ENCODE peak calls at places on chromosomes 2 and 18, in ten cellular contexts. One of them, this sample, is unnamed.

GRCh38 chr18:68418881-68419280 is 296.0 kb downstream of the TMX3 start:
- DNase-seq in hippocampal formation: no peak
- DNase-seq in NCI-H748 treated with DMSO at 0.1 percent for 48 hours: no peak
- DNase-seq in activated CD8-positive, alpha-beta memory T cell treated with anti-CD3 and anti-CD28 coated beads, Interleukin-2, amount 50 U/mL, for 4 hours: no peak
- DNase-seq in effector memory CD8-positive, alpha-beta T cell: no peak
- DNase-seq in LNCaP clone FGC: no peak
- DNase-seq in NCI-H2081: no peak
- DNase-seq in ACHN: no peak
- DNase-seq in left cardiac atrium: no peak
- DNase-seq in GM23248: peak
- DNase-seq in this sample: peak

GRCh38 chr2:128631698-128632490 is 313.2 kb upstream of the HS6ST1 start:
- DNase-seq in hippocampal formation: no peak
- DNase-seq in NCI-H748 treated with DMSO at 0.1 percent for 48 hours: no peak
- DNase-seq in activated CD8-positive, alpha-beta memory T cell treated with anti-CD3 and anti-CD28 coated beads, Interleukin-2, amount 50 U/mL, for 4 hours: no peak
- DNase-seq in effector memory CD8-positive, alpha-beta T cell: no peak
- DNase-seq in LNCaP clone FGC: no peak
- DNase-seq in NCI-H2081: no peak
- DNase-seq in ACHN: no peak
- DNase-seq in left cardiac atrium: no peak
- DNase-seq in GM23248: no peak
- DNase-seq in this sample: peak

GRCh38 chr2:172094319-172095145 is 8.2 kb downstream of the DLX2 start:
- DNase-seq in hippocampal formation: no peak
- DNase-seq in NCI-H748 treated with DMSO at 0.1 percent for 48 hours: no peak
- DNase-seq in activated CD8-positive, alpha-beta memory T cell treated with anti-CD3 and anti-CD28 coated beads, Interleukin-2, amount 50 U/mL, for 4 hours: no peak
- DNase-seq in effector memory CD8-positive, alpha-beta T cell: no peak
- DNase-seq in LNCaP clone FGC: no peak
- DNase-seq in NCI-H2081: no peak
- DNase-seq in ACHN: peak
- DNase-seq in left cardiac atrium: no peak
- DNase-seq in GM23248: peak
- DNase-seq in this sample: peak

GRCh38 chr2:216777637-216778273 is 82.1 kb downstream of the TNP1 start:
- DNase-seq in hippocampal formation: no peak
- DNase-seq in NCI-H748 treated with DMSO at 0.1 percent for 48 hours: peak
- DNase-seq in activated CD8-positive, alpha-beta memory T cell treated with anti-CD3 and anti-CD28 coated beads, Interleukin-2, amount 50 U/mL, for 4 hours: no peak
- DNase-seq in effector memory CD8-positive, alpha-beta T cell: no peak
- DNase-seq in LNCaP clone FGC: peak
- DNase-seq in NCI-H2081: peak
- DNase-seq in ACHN: peak
- DNase-seq in left cardiac atrium: no peak
- DNase-seq in GM23248: peak
- DNase-seq in this sample: peak

GRCh38 chr2:33238111-33238510 is 238.3 kb upstream of the RASGRP3 start:
- DNase-seq in hippocampal formation: no peak
- DNase-seq in NCI-H748 treated with DMSO at 0.1 percent for 48 hours: no peak
- DNase-seq in activated CD8-positive, alpha-beta memory T cell treated with anti-CD3 and anti-CD28 coated beads, Interleukin-2, amount 50 U/mL, for 4 hours: no peak
- DNase-seq in effector memory CD8-positive, alpha-beta T cell: no peak
- DNase-seq in LNCaP clone FGC: no peak
- DNase-seq in NCI-H2081: no peak
- DNase-seq in ACHN: no peak
- DNase-seq in left cardiac atrium: no peak
- DNase-seq in GM23248: peak
- DNase-seq in this sample: peak

GRCh38 chr2:109601693-109602250 is 12.0 kb downstream of the SEPTIN10 start:
- DNase-seq in hippocampal formation: no peak
- DNase-seq in NCI-H748 treated with DMSO at 0.1 percent for 48 hours: no peak
- DNase-seq in activated CD8-positive, alpha-beta memory T cell treated with anti-CD3 and anti-CD28 coated beads, Interleukin-2, amount 50 U/mL, for 4 hours: no peak
- DNase-seq in effector memory CD8-positive, alpha-beta T cell: no peak
- DNase-seq in LNCaP clone FGC: no peak
- DNase-seq in NCI-H2081: no peak
- DNase-seq in ACHN: no peak
- DNase-seq in left cardiac atrium: peak
- DNase-seq in GM23248: no peak
- DNase-seq in this sample: peak

GRCh38 chr2:241850544-241851324 is 8.0 kb downstream of the PDCD1 start:
- DNase-seq in hippocampal formation: no peak
- DNase-seq in NCI-H748 treated with DMSO at 0.1 percent for 48 hours: no peak
- DNase-seq in activated CD8-positive, alpha-beta memory T cell treated with anti-CD3 and anti-CD28 coated beads, Interleukin-2, amount 50 U/mL, for 4 hours: no peak
- DNase-seq in effector memory CD8-positive, alpha-beta T cell: no peak
- DNase-seq in LNCaP clone FGC: no peak
- DNase-seq in NCI-H2081: no peak
- DNase-seq in ACHN: no peak
- DNase-seq in left cardiac atrium: peak
- DNase-seq in GM23248: no peak
- DNase-seq in this sample: peak

GRCh38 chr2:202172439-202173191 is 65.8 kb downstream of the SUMO1 start:
- DNase-seq in hippocampal formation: no peak
- DNase-seq in NCI-H748 treated with DMSO at 0.1 percent for 48 hours: no peak
- DNase-seq in activated CD8-positive, alpha-beta memory T cell treated with anti-CD3 and anti-CD28 coated beads, Interleukin-2, amount 50 U/mL, for 4 hours: no peak
- DNase-seq in effector memory CD8-positive, alpha-beta T cell: no peak
- DNase-seq in LNCaP clone FGC: no peak
- DNase-seq in NCI-H2081: no peak
- DNase-seq in ACHN: no peak
- DNase-seq in left cardiac atrium: no peak
- DNase-seq in GM23248: no peak
- DNase-seq in this sample: peak

GRCh38 chr2:145723872-145724271 is 1204.0 kb upstream of the ZEB2 start:
- DNase-seq in hippocampal formation: no peak
- DNase-seq in NCI-H748 treated with DMSO at 0.1 percent for 48 hours: no peak
- DNase-seq in activated CD8-positive, alpha-beta memory T cell treated with anti-CD3 and anti-CD28 coated beads, Interleukin-2, amount 50 U/mL, for 4 hours: no peak
- DNase-seq in effector memory CD8-positive, alpha-beta T cell: no peak
- DNase-seq in LNCaP clone FGC: no peak
- DNase-seq in NCI-H2081: no peak
- DNase-seq in ACHN: no peak
- DNase-seq in left cardiac atrium: no peak
- DNase-seq in GM23248: no peak
- DNase-seq in this sample: peak

GRCh38 chr18:41072946-41073345 is 882.1 kb upstream of the PIK3C3 start:
- DNase-seq in hippocampal formation: no peak
- DNase-seq in NCI-H748 treated with DMSO at 0.1 percent for 48 hours: no peak
- DNase-seq in activated CD8-positive, alpha-beta memory T cell treated with anti-CD3 and anti-CD28 coated beads, Interleukin-2, amount 50 U/mL, for 4 hours: no peak
- DNase-seq in effector memory CD8-positive, alpha-beta T cell: no peak
- DNase-seq in LNCaP clone FGC: no peak
- DNase-seq in NCI-H2081: no peak
- DNase-seq in ACHN: no peak
- DNase-seq in left cardiac atrium: no peak
- DNase-seq in GM23248: peak
- DNase-seq in this sample: no peak

GRCh38 chr18:11064106-11064505 is 85.3 kb downstream of the PIEZO2 start:
- DNase-seq in hippocampal formation: no peak
- DNase-seq in NCI-H748 treated with DMSO at 0.1 percent for 48 hours: no peak
- DNase-seq in activated CD8-positive, alpha-beta memory T cell treated with anti-CD3 and anti-CD28 coated beads, Interleukin-2, amount 50 U/mL, for 4 hours: no peak
- DNase-seq in effector memory CD8-positive, alpha-beta T cell: no peak
- DNase-seq in LNCaP clone FGC: no peak
- DNase-seq in NCI-H2081: no peak
- DNase-seq in ACHN: no peak
- DNase-seq in left cardiac atrium: no peak
- DNase-seq in GM23248: no peak
- DNase-seq in this sample: no peak

GRCh38 chr2:3840611-3841010 is 137.2 kb downstream of the DCDC2C start:
- DNase-seq in hippocampal formation: no peak
- DNase-seq in NCI-H748 treated with DMSO at 0.1 percent for 48 hours: no peak
- DNase-seq in activated CD8-positive, alpha-beta memory T cell treated with anti-CD3 and anti-CD28 coated beads, Interleukin-2, amount 50 U/mL, for 4 hours: no peak
- DNase-seq in effector memory CD8-positive, alpha-beta T cell: no peak
- DNase-seq in LNCaP clone FGC: no peak
- DNase-seq in NCI-H2081: no peak
- DNase-seq in ACHN: no peak
- DNase-seq in left cardiac atrium: no peak
- DNase-seq in GM23248: no peak
- DNase-seq in this sample: no peak

GRCh38 chr2:23533014-23533730 is 148.2 kb downstream of the KLHL29 start:
- DNase-seq in hippocampal formation: no peak
- DNase-seq in NCI-H748 treated with DMSO at 0.1 percent for 48 hours: no peak
- DNase-seq in activated CD8-positive, alpha-beta memory T cell treated with anti-CD3 and anti-CD28 coated beads, Interleukin-2, amount 50 U/mL, for 4 hours: no peak
- DNase-seq in effector memory CD8-positive, alpha-beta T cell: no peak
- DNase-seq in LNCaP clone FGC: no peak
- DNase-seq in NCI-H2081: peak
- DNase-seq in ACHN: no peak
- DNase-seq in left cardiac atrium: no peak
- DNase-seq in GM23248: no peak
- DNase-seq in this sample: peak

GRCh38 chr2:10097352-10098148 is 17.3 kb upstream of the CYS1 start:
- DNase-seq in hippocampal formation: peak
- DNase-seq in NCI-H748 treated with DMSO at 0.1 percent for 48 hours: peak
- DNase-seq in activated CD8-positive, alpha-beta memory T cell treated with anti-CD3 and anti-CD28 coated beads, Interleukin-2, amount 50 U/mL, for 4 hours: peak
- DNase-seq in effector memory CD8-positive, alpha-beta T cell: no peak
- DNase-seq in LNCaP clone FGC: no peak
- DNase-seq in NCI-H2081: peak
- DNase-seq in ACHN: peak
- DNase-seq in left cardiac atrium: peak
- DNase-seq in GM23248: peak
- DNase-seq in this sample: peak

GRCh38 chr18:22136395-22136794 is 33.0 kb upstream of the GATA6 start:
- DNase-seq in hippocampal formation: no peak
- DNase-seq in NCI-H748 treated with DMSO at 0.1 percent for 48 hours: no peak
- DNase-seq in activated CD8-positive, alpha-beta memory T cell treated with anti-CD3 and anti-CD28 coated beads, Interleukin-2, amount 50 U/mL, for 4 hours: no peak
- DNase-seq in effector memory CD8-positive, alpha-beta T cell: no peak
- DNase-seq in LNCaP clone FGC: no peak
- DNase-seq in NCI-H2081: no peak
- DNase-seq in ACHN: no peak
- DNase-seq in left cardiac atrium: no peak
- DNase-seq in GM23248: peak
- DNase-seq in this sample: no peak

GRCh38 chr18:21489119-21489750 is 111.3 kb downstream of the ESCO1 start:
- DNase-seq in hippocampal formation: peak
- DNase-seq in NCI-H748 treated with DMSO at 0.1 percent for 48 hours: peak
- DNase-seq in activated CD8-positive, alpha-beta memory T cell treated with anti-CD3 and anti-CD28 coated beads, Interleukin-2, amount 50 U/mL, for 4 hours: no peak
- DNase-seq in effector memory CD8-positive, alpha-beta T cell: peak
- DNase-seq in LNCaP clone FGC: peak
- DNase-seq in NCI-H2081: peak
- DNase-seq in ACHN: peak
- DNase-seq in left cardiac atrium: no peak
- DNase-seq in GM23248: peak
- DNase-seq in this sample: peak

GRCh38 chr2:122929347-122929746 is 1095.7 kb upstream of the CNTNAP5 start:
- DNase-seq in hippocampal formation: no peak
- DNase-seq in NCI-H748 treated with DMSO at 0.1 percent for 48 hours: no peak
- DNase-seq in activated CD8-positive, alpha-beta memory T cell treated with anti-CD3 and anti-CD28 coated beads, Interleukin-2, amount 50 U/mL, for 4 hours: no peak
- DNase-seq in effector memory CD8-positive, alpha-beta T cell: no peak
- DNase-seq in LNCaP clone FGC: no peak
- DNase-seq in NCI-H2081: no peak
- DNase-seq in ACHN: no peak
- DNase-seq in left cardiac atrium: no peak
- DNase-seq in GM23248: no peak
- DNase-seq in this sample: peak

GRCh38 chr18:33231474-33232317 is 208.8 kb downstream of the CCDC178 start:
- DNase-seq in hippocampal formation: peak
- DNase-seq in NCI-H748 treated with DMSO at 0.1 percent for 48 hours: peak
- DNase-seq in activated CD8-positive, alpha-beta memory T cell treated with anti-CD3 and anti-CD28 coated beads, Interleukin-2, amount 50 U/mL, for 4 hours: no peak
- DNase-seq in effector memory CD8-positive, alpha-beta T cell: no peak
- DNase-seq in LNCaP clone FGC: peak
- DNase-seq in NCI-H2081: peak
- DNase-seq in ACHN: peak
- DNase-seq in left cardiac atrium: peak
- DNase-seq in GM23248: peak
- DNase-seq in this sample: peak

GRCh38 chr18:62458868-62459716 is 63.7 kb upstream of the ZCCHC2 start:
- DNase-seq in hippocampal formation: no peak
- DNase-seq in NCI-H748 treated with DMSO at 0.1 percent for 48 hours: no peak
- DNase-seq in activated CD8-positive, alpha-beta memory T cell treated with anti-CD3 and anti-CD28 coated beads, Interleukin-2, amount 50 U/mL, for 4 hours: no peak
- DNase-seq in effector memory CD8-positive, alpha-beta T cell: no peak
- DNase-seq in LNCaP clone FGC: no peak
- DNase-seq in NCI-H2081: no peak
- DNase-seq in ACHN: no peak
- DNase-seq in left cardiac atrium: peak
- DNase-seq in GM23248: no peak
- DNase-seq in this sample: no peak

GRCh38 chr2:28021898-28022297 is 131.4 kb downstream of the BABAM2 start:
- DNase-seq in hippocampal formation: no peak
- DNase-seq in NCI-H748 treated with DMSO at 0.1 percent for 48 hours: no peak
- DNase-seq in activated CD8-positive, alpha-beta memory T cell treated with anti-CD3 and anti-CD28 coated beads, Interleukin-2, amount 50 U/mL, for 4 hours: no peak
- DNase-seq in effector memory CD8-positive, alpha-beta T cell: no peak
- DNase-seq in LNCaP clone FGC: no peak
- DNase-seq in NCI-H2081: no peak
- DNase-seq in ACHN: no peak
- DNase-seq in left cardiac atrium: no peak
- DNase-seq in GM23248: no peak
- DNase-seq in this sample: no peak

GRCh38 chr2:120715356-120715755 is 20.3 kb upstream of the GLI2 start:
- DNase-seq in hippocampal formation: no peak
- DNase-seq in NCI-H748 treated with DMSO at 0.1 percent for 48 hours: no peak
- DNase-seq in activated CD8-positive, alpha-beta memory T cell treated with anti-CD3 and anti-CD28 coated beads, Interleukin-2, amount 50 U/mL, for 4 hours: no peak
- DNase-seq in effector memory CD8-positive, alpha-beta T cell: no peak
- DNase-seq in LNCaP clone FGC: no peak
- DNase-seq in NCI-H2081: no peak
- DNase-seq in ACHN: no peak
- DNase-seq in left cardiac atrium: no peak
- DNase-seq in GM23248: peak
- DNase-seq in this sample: peak

GRCh38 chr2:120227111-120227991 is 4.2 kb upstream of the TMEM185B start:
- DNase-seq in hippocampal formation: no peak
- DNase-seq in NCI-H748 treated with DMSO at 0.1 percent for 48 hours: no peak
- DNase-seq in activated CD8-positive, alpha-beta memory T cell treated with anti-CD3 and anti-CD28 coated beads, Interleukin-2, amount 50 U/mL, for 4 hours: no peak
- DNase-seq in effector memory CD8-positive, alpha-beta T cell: no peak
- DNase-seq in LNCaP clone FGC: no peak
- DNase-seq in NCI-H2081: no peak
- DNase-seq in ACHN: no peak
- DNase-seq in left cardiac atrium: no peak
- DNase-seq in GM23248: no peak
- DNase-seq in this sample: no peak

GRCh38 chr2:100699131-100699530 is 120.8 kb upstream of the NPAS2 start:
- DNase-seq in hippocampal formation: no peak
- DNase-seq in NCI-H748 treated with DMSO at 0.1 percent for 48 hours: no peak
- DNase-seq in activated CD8-positive, alpha-beta memory T cell treated with anti-CD3 and anti-CD28 coated beads, Interleukin-2, amount 50 U/mL, for 4 hours: no peak
- DNase-seq in effector memory CD8-positive, alpha-beta T cell: no peak
- DNase-seq in LNCaP clone FGC: no peak
- DNase-seq in NCI-H2081: no peak
- DNase-seq in ACHN: no peak
- DNase-seq in left cardiac atrium: no peak
- DNase-seq in GM23248: no peak
- DNase-seq in this sample: no peak

GRCh38 chr18:5339202-5339834 is 43.8 kb upstream of the ZBTB14 start:
- DNase-seq in hippocampal formation: no peak
- DNase-seq in NCI-H748 treated with DMSO at 0.1 percent for 48 hours: no peak
- DNase-seq in activated CD8-positive, alpha-beta memory T cell treated with anti-CD3 and anti-CD28 coated beads, Interleukin-2, amount 50 U/mL, for 4 hours: no peak
- DNase-seq in effector memory CD8-positive, alpha-beta T cell: no peak
- DNase-seq in LNCaP clone FGC: no peak
- DNase-seq in NCI-H2081: no peak
- DNase-seq in ACHN: no peak
- DNase-seq in left cardiac atrium: no peak
- DNase-seq in GM23248: no peak
- DNase-seq in this sample: no peak

GRCh38 chr18:55337908-55338521 is 250.0 kb downstream of the TCF4 start:
- DNase-seq in hippocampal formation: peak
- DNase-seq in NCI-H748 treated with DMSO at 0.1 percent for 48 hours: no peak
- DNase-seq in activated CD8-positive, alpha-beta memory T cell treated with anti-CD3 and anti-CD28 coated beads, Interleukin-2, amount 50 U/mL, for 4 hours: no peak
- DNase-seq in effector memory CD8-positive, alpha-beta T cell: no peak
- DNase-seq in LNCaP clone FGC: no peak
- DNase-seq in NCI-H2081: peak
- DNase-seq in ACHN: no peak
- DNase-seq in left cardiac atrium: peak
- DNase-seq in GM23248: peak
- DNase-seq in this sample: no peak

GRCh38 chr18:58870130-58870529 is 5.5 kb downstream of the ZNF532 start:
- DNase-seq in hippocampal formation: no peak
- DNase-seq in NCI-H748 treated with DMSO at 0.1 percent for 48 hours: no peak
- DNase-seq in activated CD8-positive, alpha-beta memory T cell treated with anti-CD3 and anti-CD28 coated beads, Interleukin-2, amount 50 U/mL, for 4 hours: no peak
- DNase-seq in effector memory CD8-positive, alpha-beta T cell: no peak
- DNase-seq in LNCaP clone FGC: no peak
- DNase-seq in NCI-H2081: no peak
- DNase-seq in ACHN: no peak
- DNase-seq in left cardiac atrium: no peak
- DNase-seq in GM23248: no peak
- DNase-seq in this sample: peak

GRCh38 chr2:46923011-46923669 is 7.5 kb upstream of the MCFD2 start:
- DNase-seq in hippocampal formation: no peak
- DNase-seq in NCI-H748 treated with DMSO at 0.1 percent for 48 hours: no peak
- DNase-seq in activated CD8-positive, alpha-beta memory T cell treated with anti-CD3 and anti-CD28 coated beads, Interleukin-2, amount 50 U/mL, for 4 hours: no peak
- DNase-seq in effector memory CD8-positive, alpha-beta T cell: no peak
- DNase-seq in LNCaP clone FGC: no peak
- DNase-seq in NCI-H2081: no peak
- DNase-seq in ACHN: no peak
- DNase-seq in left cardiac atrium: no peak
- DNase-seq in GM23248: peak
- DNase-seq in this sample: peak

GRCh38 chr2:106531676-106532075 is 44.5 kb downstream of the CD8B2 start:
- DNase-seq in hippocampal formation: no peak
- DNase-seq in NCI-H748 treated with DMSO at 0.1 percent for 48 hours: no peak
- DNase-seq in activated CD8-positive, alpha-beta memory T cell treated with anti-CD3 and anti-CD28 coated beads, Interleukin-2, amount 50 U/mL, for 4 hours: no peak
- DNase-seq in effector memory CD8-positive, alpha-beta T cell: no peak
- DNase-seq in LNCaP clone FGC: no peak
- DNase-seq in NCI-H2081: no peak
- DNase-seq in ACHN: no peak
- DNase-seq in left cardiac atrium: no peak
- DNase-seq in GM23248: no peak
- DNase-seq in this sample: no peak

This sample was measured in osteoblast.